ENCODE peak calls at places on chromosome X, in five cellular contexts. J is mesothelial cell of epicardium, D is WERI-Rb-1, R is fibroblast of mammary gland, Z is NB4. X is an unnamed sample.

GRCh38 chrX:111008126-111008525 is 87.9 kb upstream of the PAK3 start:
- DNase-seq in J (no peak), D (no peak), R (no peak), Z (no peak), X (no peak)

GRCh38 chrX:149286940-149287349 is 218.2 kb downstream of the IDS start:
- DNase-seq in J (no peak), D (peak), R (peak), Z (peak), X (no peak)

GRCh38 chrX:39518451-39519212 is 579.1 kb downstream of the BCOR start:
- DNase-seq in J (no peak), D (no peak), R (no peak), Z (no peak), X (no peak)

GRCh38 chrX:103151799-103152198 is 58.9 kb upstream of the NXF3 start:
- DNase-seq in J (no peak), D (no peak), R (peak), Z (no peak), X (peak)

GRCh38 chrX:20224814-20225487 is 41.8 kb downstream of the RPS6KA3 start:
- DNase-seq in J (no peak), D (no peak), R (peak), Z (no peak), X (peak)

GRCh38 chrX:103823591-103823990 is 8.5 kb downstream of the RAB9B start:
- DNase-seq in J (no peak), D (no peak), R (peak), Z (no peak), X (peak)

GRCh38 chrX:110286126-110286525 is 31.8 kb downstream of the AMMECR1 start:
- DNase-seq in J (no peak), D (no peak), R (peak), Z (peak), X (peak)

GRCh38 chrX:24426340-24426913 is 38.7 kb upstream of the PDK3 start:
- DNase-seq in J (no peak), D (no peak), R (peak), Z (peak), X (no peak)

GRCh38 chrX:14946721-14947120 is 73.5 kb downstream of the MOSPD2 start:
- DNase-seq in J (no peak), D (no peak), R (no peak), Z (no peak), X (no peak)

GRCh38 chrX:111868726-111869638 is 7.0 kb upstream of the TRPC5OS start:
- DNase-seq in J (no peak), D (peak), R (no peak), Z (no peak), X (peak)

GRCh38 chrX:110944793-110945466 is 149.3 kb upstream of the CHRDL1 start:
- DNase-seq in J (no peak), D (no peak), R (no peak), Z (no peak), X (no peak)

GRCh38 chrX:20968996-20969395 is 405.2 kb upstream of the CNKSR2 start:
- DNase-seq in J (no peak), D (no peak), R (peak), Z (no peak), X (no peak)

GRCh38 chrX:40266490-40267333 is 169.0 kb upstream of the BCOR start:
- DNase-seq in J (peak), D (peak), R (peak), Z (peak), X (peak)

GRCh38 chrX:71992711-71993110 is 82.1 kb downstream of the NHSL2 start:
- DNase-seq in J (no peak), D (no peak), R (no peak), Z (no peak), X (no peak)

GRCh38 chrX:2676794-2677675 is 14.1 kb upstream of the CD99 start:
- DNase-seq in J (no peak), D (no peak), R (peak), Z (no peak), X (no peak)

X was measured in kidney glomerular epithelial cell.